ENCODE peak calls at places on chromosomes 13 and 19, in six cellular contexts. S, T, P, G, W and O are unnamed samples.

GRCh38 chr19:29532097-29532496 is 6.3 kb downstream of the VSTM2B start:
- DNase-seq in G (no peak), W (no peak), S (no peak), P (no peak), T (peak; percentile 2), O (no peak)

GRCh38 chr13:80305737-80306136 is 35.2 kb downstream of the SPRY2 start:
- DNase-seq in T (no peak), W (no peak), P (no peak), S (no peak), G (no peak), O (no peak)

GRCh38 chr13:98279473-98280175 is 102.6 kb upstream of the RNF113B start:
- DNase-seq in P (no peak), W (no peak), S (no peak), G (no peak), T (no peak), O (no peak)

GRCh38 chr13:106846571-106846970 is 278.6 kb upstream of the ARGLU1 start:
- DNase-seq in W (no peak), T (no peak), P (no peak), S (no peak), G (no peak), O (no peak)

GRCh38 chr19:31304877-31305312 is 44.3 kb downstream of the TSHZ3 start:
- DNase-seq in P (no peak), G (no peak), S (no peak), W (no peak), T (no peak), O (no peak)

GRCh38 chr19:4687396-4687795 is 17.3 kb upstream of the MYDGF start:
- DNase-seq in S (peak; percentile 26), T (no peak), G (no peak), W (no peak), P (no peak), O (no peak)

GRCh38 chr19:30669329-30670010 is 297.3 kb downstream of the ZNF536 start:
- DNase-seq in W (peak; percentile 73), S (peak; percentile 52), P (peak; percentile 49), T (peak; percentile 51), G (no peak), O (no peak)

GRCh38 chr19:44002212-44002565 is 568 bp upstream of the ZNF230 start:
- DNase-seq in T (no peak), W (no peak), G (no peak), S (no peak), P (no peak), O (no peak)

GRCh38 chr13:40983725-40984669 is 35.1 kb downstream of the ELF1 start:
- DNase-seq in G (no peak), P (no peak), T (no peak), S (no peak), W (no peak), O (no peak)

GRCh38 chr13:39602277-39602613 is 748 bp downstream of the LHFPL6 start:
- DNase-seq in W (no peak), P (no peak), T (no peak), G (no peak), S (no peak), O (no peak)

GRCh38 chr13:42553098-42554046 is 20.6 kb upstream of the TNFSF11 start:
- DNase-seq in P (peak; percentile 28), S (no peak), W (no peak), G (no peak), T (no peak), O (no peak)